ENCODE peak calls at places on chromosomes 16 and 17, in nine cellular contexts. T, R, L, X, W, P, D, N and F are unnamed samples.

GRCh38 chr17:18379246-18380146 is 1.9 kb downstream of the EVPLL start:
- DNase-seq in T (no peak), R (no peak), L (no peak), X (no peak), W (no peak), P (no peak), D (no peak), N (no peak), F (no peak)

GRCh38 chr17:77451894-77452852 is 311.4 kb downstream of the SEC14L1 start:
- DNase-seq in T (peak), R (no peak), L (peak), X (no peak), W (peak), P (peak), D (peak), N (peak), F (no peak)

GRCh38 chr16:27920391-27920891 is 143.1 kb downstream of the GSG1L start:
- DNase-seq in T (no peak), R (no peak), L (no peak), X (no peak), W (no peak), P (no peak), D (no peak), N (peak), F (no peak)

GRCh38 chr16:30009990-30010816 is 624 bp downstream of the DOC2A start:
- DNase-seq in T (no peak), R (no peak), L (peak), X (no peak), W (no peak), P (no peak), D (no peak), N (no peak), F (no peak)

GRCh38 chr16:84465154-84465553 is 39.3 kb downstream of the MEAK7 start:
- DNase-seq in T (no peak), R (no peak), L (no peak), X (no peak), W (no peak), P (no peak), D (no peak), N (no peak), F (no peak)

GRCh38 chr16:2470234-2470601 is 879 bp upstream of the NTN3 start:
- DNase-seq in T (no peak), R (no peak), L (no peak), X (no peak), W (no peak), P (no peak), D (no peak), N (no peak), F (no peak)

GRCh38 chr17:32558997-32559650 is 72.3 kb downstream of the CDK5R1 start:
- DNase-seq in T (no peak), R (no peak), L (no peak), X (no peak), W (no peak), P (no peak), D (no peak), N (no peak), F (no peak)

GRCh38 chr16:5234295-5235050 is 136.9 kb upstream of the EEF2KMT start:
- DNase-seq in T (no peak), R (no peak), L (no peak), X (no peak), W (no peak), P (no peak), D (no peak), N (no peak), F (no peak)

GRCh38 chr17:20073056-20073979 is 64.2 kb downstream of the SPECC1 start:
- DNase-seq in T (peak), R (no peak), L (no peak), X (no peak), W (peak), P (peak), D (peak), N (no peak), F (no peak)

GRCh38 chr17:32627233-32628008 is 140.6 kb downstream of the CDK5R1 start:
- DNase-seq in T (no peak), R (no peak), L (no peak), X (no peak), W (peak), P (no peak), D (no peak), N (no peak), F (no peak)

GRCh38 chr17:66791337-66791736 is 43.6 kb upstream of the CACNG5 start:
- DNase-seq in T (no peak), R (no peak), L (no peak), X (no peak), W (no peak), P (no peak), D (no peak), N (no peak), F (no peak)

GRCh38 chr17:79983456-79983855 is 52.2 kb downstream of the TBC1D16 start:
- DNase-seq in T (no peak), R (no peak), L (no peak), X (no peak), W (no peak), P (no peak), D (no peak), N (no peak), F (no peak)

GRCh38 chr16:81264386-81264785 is 25.9 kb downstream of the BCO1 start:
- DNase-seq in T (no peak), R (no peak), L (no peak), X (no peak), W (no peak), P (no peak), D (no peak), N (no peak), F (no peak)

GRCh38 chr16:81261049-81261648 is 22.7 kb downstream of the BCO1 start:
- DNase-seq in T (no peak), R (no peak), L (no peak), X (no peak), W (peak), P (no peak), D (no peak), N (no peak), F (no peak)

GRCh38 chr16:81265052-81265451 is 26.6 kb downstream of the BCO1 start:
- DNase-seq in T (no peak), R (no peak), L (no peak), X (no peak), W (no peak), P (no peak), D (no peak), N (no peak), F (no peak)

GRCh38 chr16:81265658-81266451 is 27.4 kb downstream of the BCO1 start:
- DNase-seq in T (peak), R (no peak), L (peak), X (no peak), W (peak), P (peak), D (peak), N (no peak), F (no peak)

GRCh38 chr16:81263470-81264200 is 25.1 kb downstream of the BCO1 start:
- DNase-seq in T (no peak), R (no peak), L (no peak), X (no peak), W (no peak), P (no peak), D (peak), N (no peak), F (no peak)
- TF ChIP-seq CTCF in T (no peak), R (no peak), L (no peak), X (peak), W (peak), P (no peak), D (no peak), N (peak), F (no peak)

GRCh38 chr16:49012961-49013726 is 268.5 kb downstream of the CBLN1 start:
- DNase-seq in T (no peak), R (peak), L (peak), X (no peak), W (no peak), P (no peak), D (peak), N (no peak), F (no peak)
- TF ChIP-seq CTCF in T (no peak), R (no peak), L (no peak), X (no peak), W (no peak), P (no peak), D (no peak), N (no peak), F (no peak)

GRCh38 chr17:4734857-4735475 is 3.7 kb downstream of the MED11 start:
- DNase-seq in T (no peak), R (no peak), L (no peak), X (no peak), W (no peak), P (no peak), D (no peak), N (no peak), F (no peak)

GRCh38 chr17:4738136-4739121 is 1.2 kb upstream of the ZMYND15 start:
- DNase-seq in T (no peak), R (no peak), L (no peak), X (no peak), W (no peak), P (no peak), D (no peak), N (no peak), F (peak)

GRCh38 chr17:4728124-4728523 is 3.1 kb upstream of the MED11 start:
- DNase-seq in T (no peak), R (no peak), L (peak), X (no peak), W (no peak), P (no peak), D (no peak), N (no peak), F (no peak)

GRCh38 chr17:4735825-4736651 is 3.6 kb upstream of the ZMYND15 start:
- DNase-seq in T (no peak), R (no peak), L (no peak), X (no peak), W (peak), P (no peak), D (no peak), N (no peak), F (no peak)

GRCh38 chr17:4733073-4733531 is 1.9 kb downstream of the MED11 start:
- DNase-seq in T (no peak), R (no peak), L (no peak), X (no peak), W (no peak), P (no peak), D (no peak), N (no peak), F (peak)
- TF ChIP-seq CTCF in T (no peak), R (no peak), L (no peak), X (no peak), W (no peak), P (no peak), D (no peak), N (peak), F (no peak)

DNA sequence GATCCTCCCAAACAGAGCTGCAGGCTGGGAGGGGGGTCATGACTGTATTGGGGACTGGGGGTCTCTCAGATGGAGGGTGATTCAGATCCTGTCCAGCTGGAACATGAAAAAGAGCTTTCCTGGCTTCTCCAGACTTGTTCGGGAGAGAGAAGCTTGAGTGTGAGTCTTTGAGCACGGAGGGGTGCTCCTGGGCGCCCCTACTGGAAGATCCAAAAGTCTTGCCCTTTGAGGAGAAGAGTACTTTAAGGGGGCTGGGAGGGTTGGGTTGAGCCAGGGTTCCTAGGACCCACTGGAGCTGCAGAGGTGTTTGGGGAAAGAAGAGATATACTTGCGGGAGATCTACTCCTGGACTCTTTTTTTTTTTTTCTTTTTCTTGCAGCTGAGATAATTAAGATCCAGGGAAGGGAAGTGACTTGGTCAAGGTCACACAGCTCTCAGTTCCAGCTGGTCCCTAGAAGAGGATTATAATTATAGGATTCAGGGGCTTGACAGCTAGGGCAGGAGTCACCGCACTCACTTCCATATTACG is 8.4 kb downstream of the RARA start:
- DNase-seq in T (peak), R (no peak), L (no peak), X (no peak), W (peak), P (no peak), D (peak), N (no peak), F (no peak)
- TF ChIP-seq CTCF in T (peak), R (peak), L (peak), X (peak), W (peak), P (peak), D (peak), N (peak), F (no peak)

DNA sequence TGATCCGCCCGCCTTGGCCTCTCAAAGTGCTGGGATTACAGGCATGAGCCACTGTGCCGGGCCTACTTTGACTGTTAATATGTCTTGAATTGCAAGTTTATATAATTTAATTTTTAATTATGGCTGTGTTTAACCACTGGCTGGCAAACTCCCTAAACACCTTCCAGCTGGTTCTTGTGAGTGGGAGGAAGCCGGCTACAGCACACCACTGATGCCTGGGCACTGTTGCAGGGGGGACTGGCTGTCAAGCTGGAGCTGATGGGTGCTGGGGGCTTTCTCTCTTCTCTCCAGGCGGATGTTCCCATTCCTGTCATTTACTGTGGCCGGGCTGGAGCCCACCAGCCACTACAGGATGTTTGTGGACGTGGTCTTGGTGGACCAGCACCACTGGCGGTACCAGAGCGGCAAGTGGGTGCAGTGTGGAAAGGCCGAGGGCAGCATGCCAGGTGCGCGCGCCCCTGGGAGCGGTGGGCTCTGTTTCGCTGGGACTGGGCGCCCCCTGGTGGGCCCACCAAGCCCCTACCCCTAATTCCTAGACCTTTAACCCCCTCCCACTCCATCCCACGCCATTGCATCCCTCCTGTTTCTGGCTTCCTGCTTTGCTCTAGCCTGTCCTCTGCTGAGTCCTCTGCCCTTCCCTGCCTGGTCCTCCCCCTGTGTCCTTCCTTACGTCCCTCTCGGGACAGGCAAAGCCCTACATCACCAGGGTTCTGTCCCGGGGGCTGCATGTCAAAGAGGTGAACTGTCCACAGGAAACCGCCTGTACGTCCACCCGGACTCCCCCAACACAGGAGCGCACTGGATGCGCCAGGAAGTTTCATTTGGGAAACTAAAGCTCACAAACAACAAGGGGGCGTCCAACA is 9.5 kb downstream of the TBX21 start:
- DNase-seq in T (no peak), R (no peak), L (no peak), X (no peak), W (no peak), P (no peak), D (no peak), N (peak), F (peak)
- TF ChIP-seq CTCF in T (no peak), R (peak), L (no peak), X (peak), W (peak), P (peak), D (peak), N (peak), F (no peak)

DNA sequence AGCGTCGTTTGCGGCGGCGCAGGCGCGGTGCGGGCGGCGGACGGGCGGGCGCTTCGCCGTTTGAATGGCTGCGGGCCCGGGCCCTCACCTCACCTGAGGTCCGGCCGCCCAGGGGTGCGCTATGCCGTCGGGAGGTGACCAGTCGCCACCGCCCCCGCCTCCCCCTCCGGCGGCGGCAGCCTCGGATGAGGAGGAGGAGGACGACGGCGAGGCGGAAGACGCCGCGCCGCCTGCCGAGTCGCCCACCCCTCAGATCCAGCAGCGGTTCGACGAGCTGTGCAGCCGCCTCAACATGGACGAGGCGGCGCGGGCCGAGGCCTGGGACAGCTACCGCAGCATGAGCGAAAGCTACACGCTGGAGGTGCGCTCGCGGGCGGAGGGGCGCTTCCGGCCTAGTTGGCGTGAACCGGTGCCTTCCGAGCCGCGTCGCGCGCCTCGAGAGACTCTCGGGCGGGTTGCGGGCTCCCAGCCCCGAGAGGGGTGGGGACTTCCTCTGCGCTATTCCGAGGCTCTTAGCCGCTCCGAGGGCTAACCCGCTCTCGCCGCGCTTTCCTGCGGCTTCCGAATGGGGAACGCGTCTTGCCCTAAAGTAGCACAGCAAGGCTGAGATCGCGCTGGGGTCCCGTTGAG is at the start of gene RBL2:
- DNase-seq in T (peak), R (peak), L (peak), X (no peak), W (peak), P (peak), D (peak), N (peak), F (peak)
- TF ChIP-seq CTCF in T (no peak), R (no peak), L (no peak), X (no peak), W (no peak), P (no peak), D (no peak), N (no peak), F (no peak)

DNA sequence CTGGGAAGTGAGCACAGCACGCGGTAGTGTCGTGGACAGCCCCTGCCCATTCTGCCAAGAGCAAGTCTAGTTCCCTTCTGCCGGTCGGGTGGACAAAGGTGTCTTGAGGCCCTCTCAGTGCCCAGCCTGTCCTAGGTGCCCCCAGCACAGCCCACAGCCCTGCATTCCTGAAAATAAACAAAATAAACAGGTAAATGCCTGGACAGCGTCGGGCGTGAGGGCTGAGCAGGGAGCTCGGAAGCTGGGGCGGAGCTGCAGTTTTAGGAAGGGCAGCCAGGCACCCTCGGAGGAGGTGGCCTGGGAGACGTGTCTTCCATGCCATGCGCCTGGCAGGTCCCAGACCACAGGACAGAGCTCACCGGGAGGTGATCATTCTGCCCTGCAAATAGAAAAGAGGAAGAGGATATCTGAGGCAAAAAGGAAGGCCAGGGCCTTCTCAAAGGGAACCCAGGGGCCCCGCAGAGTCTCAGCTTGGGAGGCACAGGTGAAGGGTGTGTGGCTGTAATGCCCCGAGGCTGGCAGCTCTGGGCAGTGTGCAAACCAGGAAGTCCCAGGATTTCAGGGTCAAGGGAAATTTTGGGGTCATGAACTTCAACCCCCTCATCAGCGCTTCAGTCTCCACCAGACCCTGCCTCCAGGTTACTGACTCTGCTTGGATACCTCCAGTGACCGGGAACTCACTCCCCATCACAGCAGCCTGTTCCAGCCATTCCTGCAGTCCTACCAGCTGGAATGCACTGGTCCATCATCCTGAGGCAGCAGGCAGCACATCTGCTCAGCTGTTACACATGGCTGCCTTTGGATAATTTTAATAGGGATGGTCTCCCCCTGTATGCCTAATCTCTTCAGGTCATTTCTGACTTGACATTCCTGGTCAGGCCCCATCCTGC is 1.7 kb downstream of the ZNF469 start:
- DNase-seq in T (peak), R (no peak), L (peak), X (no peak), W (no peak), P (no peak), D (no peak), N (no peak), F (no peak)
- TF ChIP-seq CTCF in T (no peak), R (no peak), L (no peak), X (no peak), W (no peak), P (no peak), D (no peak), N (no peak), F (no peak)